ENCODE peak calls at places on chromosomes 7 and 10, in nine cellular contexts. T is adrenal gland, I is A549, L is IMR-90, A is heart left ventricle, D is suprapubic skin, U is right lobe of liver, V is sigmoid colon, O is stomach. S is an unnamed sample.

GRCh38 chr7:151871904-151872303 is 5.0 kb downstream of the PRKAG2 start:
- DNase-seq in T (no peak), I (peak), L (no peak), A (peak), D (no peak), U (no peak), V (no peak), O (no peak), S (no peak)

GRCh38 chr10:33398796-33399195 is 64.3 kb upstream of the NRP1 start:
- DNase-seq in T (no peak), I (no peak), L (no peak), A (no peak), D (no peak), U (no peak), V (no peak), O (no peak), S (no peak)

GRCh38 chr10:77357185-77357584 is 280.4 kb downstream of the KCNMA1 start:
- DNase-seq in T (no peak), I (no peak), L (no peak), A (no peak), D (no peak), U (no peak), V (no peak), O (no peak), S (no peak)

GRCh38 chr10:8568401-8568800 is 513.9 kb downstream of the GATA3 start:
- DNase-seq in T (no peak), I (no peak), L (no peak), A (no peak), D (no peak), U (no peak), V (no peak), O (peak), S (no peak)

GRCh38 chr10:79048639-79049550 is 19.9 kb upstream of the ZMIZ1 start:
- DNase-seq in T (peak), I (no peak), L (no peak), A (no peak), D (peak), U (peak), V (peak), O (no peak), S (no peak)

GRCh38 chr10:73871915-73872710 is 2.2 kb downstream of the CAMK2G start:
- DNase-seq in T (no peak), I (no peak), L (peak), A (no peak), D (no peak), U (no peak), V (peak), O (no peak), S (no peak)

GRCh38 chr7:44979481-44980392 is 922 bp upstream of the MYO1G start:
- DNase-seq in T (no peak), I (no peak), L (no peak), A (no peak), D (no peak), U (no peak), V (peak), O (no peak), S (no peak)

GRCh38 chr7:129387537-129387936 is 46.7 kb upstream of the STRIP2 start:
- DNase-seq in T (no peak), I (no peak), L (no peak), A (no peak), D (no peak), U (no peak), V (no peak), O (no peak), S (no peak)

GRCh38 chr10:96287392-96288105 is 16.2 kb upstream of the BLNK start:
- DNase-seq in T (no peak), I (no peak), L (no peak), A (no peak), D (no peak), U (no peak), V (no peak), O (peak), S (peak)

GRCh38 chr7:55476071-55476803 is 96.1 kb downstream of the VOPP1 start:
- DNase-seq in T (no peak), I (no peak), L (peak), A (no peak), D (no peak), U (no peak), V (no peak), O (no peak), S (no peak)

GRCh38 chr7:99195867-99196266 is 12.0 kb downstream of the KPNA7 start:
- DNase-seq in T (no peak), I (no peak), L (no peak), A (no peak), D (no peak), U (no peak), V (no peak), O (no peak), S (no peak)

GRCh38 chr10:6148251-6148691 is 54.5 kb upstream of the PFKFB3 start:
- DNase-seq in T (no peak), I (no peak), L (no peak), A (peak), D (no peak), U (no peak), V (no peak), O (no peak), S (no peak)

GRCh38 chr10:6145414-6145978 is 56.7 kb downstream of the RBM17 start:
- DNase-seq in T (no peak), I (no peak), L (no peak), A (no peak), D (no peak), U (no peak), V (no peak), O (no peak), S (no peak)

GRCh38 chr10:6144609-6145413 is 56.0 kb downstream of the RBM17 start:
- DNase-seq in T (peak), I (peak), L (peak), A (peak), D (peak), U (peak), V (peak), O (peak), S (peak)

GRCh38 chr10:6146921-6147320 is 55.8 kb upstream of the PFKFB3 start:
- DNase-seq in T (no peak), I (no peak), L (no peak), A (peak), D (no peak), U (no peak), V (no peak), O (no peak), S (no peak)

GRCh38 chr10:6145979-6146432 is 56.7 kb upstream of the PFKFB3 start:
- DNase-seq in T (no peak), I (no peak), L (no peak), A (no peak), D (no peak), U (no peak), V (no peak), O (no peak), S (no peak)
- H3K4me3 ChIP-seq in T (no peak), I (no peak), L (peak), A (peak), D (peak), U (peak), V (peak), O (peak), S (peak)

DNA sequence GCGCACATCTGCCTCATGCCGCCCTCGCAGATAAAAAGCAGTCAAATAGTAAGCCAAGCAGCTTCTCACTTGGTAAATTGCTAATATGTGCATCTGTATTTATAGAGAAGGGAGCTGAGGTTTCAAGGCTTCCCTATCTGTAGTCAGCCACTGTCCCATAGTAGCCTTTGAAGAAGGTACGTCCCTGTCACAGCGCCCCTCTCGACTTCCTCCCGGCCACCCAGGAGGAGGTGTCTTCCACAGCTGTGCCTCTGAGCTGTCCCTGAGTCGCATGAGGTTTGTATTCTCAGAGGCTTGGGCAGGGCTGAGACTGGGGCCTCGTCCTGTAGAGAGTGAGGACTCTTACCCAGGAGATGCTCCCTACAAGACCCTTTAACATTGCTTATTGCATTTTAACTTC is 49.0 kb downstream of the SPOCK2 start:
- DNase-seq in T (no peak), I (no peak), L (no peak), A (no peak), D (no peak), U (no peak), V (no peak), O (no peak), S (no peak)
- H3K27ac ChIP-seq in T (no peak), I (no peak), L (no peak), A (no peak), D (peak), U (no peak), V (no peak), O (no peak), S (no peak)

GRCh38 chr7:130940907-130941306 is 206.9 kb upstream of the KLF14 start:
- DNase-seq in T (no peak), I (no peak), L (no peak), A (no peak), D (no peak), U (no peak), V (no peak), O (no peak), S (no peak)

GRCh38 chr7:130941322-130942210 is 207.6 kb upstream of the KLF14 start:
- DNase-seq in T (peak), I (peak), L (peak), A (peak), D (no peak), U (peak), V (no peak), O (peak), S (peak)

GRCh38 chr7:130943981-130944380 is 210.0 kb upstream of the KLF14 start:
- DNase-seq in T (no peak), I (no peak), L (peak), A (no peak), D (no peak), U (no peak), V (no peak), O (no peak), S (no peak)

GRCh38 chr7:130943336-130943901 is 209.4 kb upstream of the KLF14 start:
- DNase-seq in T (no peak), I (peak), L (peak), A (no peak), D (no peak), U (no peak), V (no peak), O (no peak), S (no peak)

GRCh38 chr7:130942211-130942964 is 208.4 kb upstream of the KLF14 start:
- DNase-seq in T (peak), I (peak), L (peak), A (no peak), D (no peak), U (peak), V (no peak), O (peak), S (peak)
- TF ChIP-seq POLR2A in T (no peak), I (no peak), L (peak), A (no peak), D (peak), U (peak), V (no peak), O (no peak), S (peak)

DNA sequence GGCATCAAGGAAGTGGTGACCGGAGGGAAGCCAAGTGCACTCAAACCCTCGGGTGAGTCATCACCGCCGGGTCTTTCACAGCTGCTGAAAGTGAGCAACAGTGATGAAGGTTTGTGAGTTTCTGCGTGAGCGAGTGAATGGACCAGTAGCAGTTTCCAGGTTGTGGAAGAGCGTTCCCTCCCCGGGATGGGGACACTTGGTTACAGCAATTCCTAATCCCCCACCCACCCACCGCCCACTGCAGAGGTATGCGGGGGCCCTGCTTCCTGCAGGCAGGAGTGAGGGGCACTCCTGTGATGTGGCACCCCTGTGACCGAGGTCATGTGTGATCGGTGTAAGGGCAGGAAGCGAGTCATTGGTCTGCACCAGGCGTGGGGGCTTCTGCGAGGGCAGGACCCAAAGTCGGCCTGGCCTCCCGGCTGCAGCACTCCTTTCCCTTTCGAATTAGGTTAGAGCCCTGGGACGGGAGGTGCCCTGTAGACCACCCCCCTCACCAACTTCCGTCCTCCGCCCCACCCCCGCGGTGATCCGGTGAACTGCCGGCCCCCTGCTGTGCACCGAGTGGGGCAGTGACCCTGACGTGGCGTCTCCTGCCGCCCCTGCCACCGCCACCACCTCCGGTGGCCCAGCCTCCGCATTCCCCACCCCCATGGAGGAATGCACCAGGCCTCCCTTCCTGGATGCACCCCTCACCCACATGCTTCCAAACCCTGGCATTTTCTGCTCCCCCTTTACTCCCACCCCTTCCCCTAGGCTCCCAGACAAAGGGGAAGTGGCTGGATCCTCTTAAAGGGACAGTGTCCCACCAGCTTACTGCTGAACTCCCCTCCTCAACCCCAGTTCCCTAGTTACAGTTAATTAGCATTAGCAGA is 10.9 kb downstream of the LIMK1 start:
- DNase-seq in T (peak), I (peak), L (peak), A (peak), D (peak), U (peak), V (peak), O (peak), S (peak)
- H3K4me3 ChIP-seq in T (no peak), I (peak), L (peak), A (peak), D (peak), U (peak), V (peak), O (peak), S (peak)

GRCh38 chr7:30750010-30750409 is 1.9 kb upstream of the INMT start:
- DNase-seq in T (no peak), I (no peak), L (no peak), A (no peak), D (no peak), U (no peak), V (no peak), O (no peak), S (no peak)

GRCh38 chr7:30750574-30751256 is 1.2 kb upstream of the INMT start:
- DNase-seq in T (no peak), I (no peak), L (peak), A (peak), D (no peak), U (no peak), V (peak), O (no peak), S (peak)

GRCh38 chr7:30751696-30752273 is at the start of gene INMT:
- DNase-seq in T (peak), I (no peak), L (no peak), A (peak), D (no peak), U (no peak), V (no peak), O (no peak), S (peak)

GRCh38 chr7:30752484-30752883 is 549 bp downstream of the INMT start:
- DNase-seq in T (no peak), I (no peak), L (no peak), A (no peak), D (no peak), U (no peak), V (no peak), O (no peak), S (no peak)

DNA sequence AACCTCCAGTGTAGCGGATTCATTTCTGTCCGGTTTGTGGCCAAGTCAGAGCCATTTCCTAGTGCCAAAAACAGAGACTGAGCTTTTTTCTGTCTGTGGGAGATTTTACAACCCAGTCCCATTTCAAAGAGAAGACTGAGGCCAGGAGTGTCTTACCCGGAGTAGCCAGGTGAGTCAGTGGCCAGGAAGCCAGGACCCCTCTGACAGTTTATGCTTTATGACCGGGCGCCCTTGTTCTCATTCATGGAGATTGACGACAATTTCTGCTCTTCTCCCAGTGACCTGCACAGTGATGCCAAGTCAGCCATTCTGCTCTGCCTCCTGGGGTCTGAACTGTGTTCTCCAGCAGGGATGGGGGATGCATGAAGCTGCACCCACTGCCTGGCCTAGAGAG is 681 bp upstream of the INMT start:
- DNase-seq in T (no peak), I (no peak), L (no peak), A (no peak), D (no peak), U (no peak), V (no peak), O (no peak), S (no peak)
- H3K27ac ChIP-seq in T (peak), I (no peak), L (peak), A (peak), D (peak), U (peak), V (peak), O (peak), S (peak)

GRCh38 chr7:153396475-153396874 is 636.9 kb downstream of the ACTR3B start:
- DNase-seq in T (no peak), I (no peak), L (no peak), A (no peak), D (no peak), U (no peak), V (no peak), O (no peak), S (no peak)
- TF ChIP-seq POLR2A in T (no peak), I (no peak), L (no peak), A (no peak), D (no peak), U (no peak), V (no peak), O (no peak), S (no peak)

DNA sequence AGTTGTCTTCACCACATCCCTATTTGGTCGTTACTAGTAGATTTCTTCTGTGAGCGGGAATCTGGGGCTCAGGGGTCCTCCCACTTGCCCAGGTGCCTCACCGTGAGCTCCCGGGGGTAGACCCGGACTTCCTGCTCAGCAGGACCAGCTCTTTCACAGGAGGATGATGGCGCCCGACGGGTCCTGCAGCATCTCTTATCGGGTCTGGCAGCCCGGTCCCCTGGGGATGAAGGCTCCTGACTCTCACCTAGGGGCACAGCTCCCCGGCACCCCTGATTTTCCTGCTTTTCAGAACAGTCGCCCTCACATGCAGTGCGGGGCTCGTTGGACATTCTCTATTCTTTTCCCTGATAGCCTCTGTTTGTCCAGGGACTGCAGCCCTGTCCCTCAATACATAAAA is 33.0 kb upstream of the SHH start:
- DNase-seq in T (no peak), I (no peak), L (no peak), A (no peak), D (peak), U (no peak), V (peak), O (no peak), S (no peak)
- H3K4me3 ChIP-seq in T (no peak), I (no peak), L (no peak), A (no peak), D (no peak), U (no peak), V (no peak), O (no peak), S (no peak)

DNA sequence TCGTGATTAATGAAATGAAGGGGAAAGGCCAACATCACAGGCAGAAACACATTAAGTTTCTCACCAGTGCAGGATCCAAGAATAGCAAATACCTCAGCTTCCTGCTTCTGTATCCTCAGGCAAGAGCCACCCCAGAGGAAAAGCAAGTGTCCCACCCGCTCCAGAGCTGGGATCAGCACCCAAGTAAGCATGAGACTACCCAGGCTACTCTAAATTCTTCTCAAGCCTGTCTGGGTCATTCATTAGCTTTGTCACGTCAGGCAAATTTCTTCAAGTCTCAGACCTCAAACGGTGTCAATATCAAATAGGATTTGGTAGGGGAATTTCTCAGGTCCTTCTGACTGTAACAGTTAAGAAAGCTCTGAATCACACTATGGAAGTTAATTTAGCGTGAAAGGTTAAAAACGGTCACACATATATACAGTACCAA is 59.0 kb downstream of the GNA12 start:
- DNase-seq in T (no peak), I (no peak), L (peak), A (no peak), D (no peak), U (no peak), V (no peak), O (no peak), S (no peak)
- H3K27ac ChIP-seq in T (no peak), I (no peak), L (no peak), A (peak), D (no peak), U (no peak), V (peak), O (no peak), S (no peak)

GRCh38 chr10:116625845-116626244 is 5.1 kb downstream of the PNLIPRP2 start:
- DNase-seq in T (no peak), I (no peak), L (no peak), A (no peak), D (no peak), U (no peak), V (no peak), O (no peak), S (no peak)

GRCh38 chr10:116626815-116627214 is 6.1 kb downstream of the PNLIPRP2 start:
- DNase-seq in T (no peak), I (no peak), L (no peak), A (no peak), D (no peak), U (no peak), V (no peak), O (no peak), S (no peak)

GRCh38 chr10:116630020-116630419 is 9.3 kb downstream of the PNLIPRP2 start:
- DNase-seq in T (no peak), I (no peak), L (no peak), A (no peak), D (no peak), U (no peak), V (no peak), O (no peak), S (no peak)

GRCh38 chr10:116629340-116629739 is 8.6 kb downstream of the PNLIPRP2 start:
- DNase-seq in T (no peak), I (no peak), L (no peak), A (no peak), D (no peak), U (no peak), V (no peak), O (no peak), S (no peak)

GRCh38 chr10:116627386-116627933 is 6.7 kb downstream of the PNLIPRP2 start:
- DNase-seq in T (peak), I (peak), L (no peak), A (no peak), D (no peak), U (peak), V (no peak), O (peak), S (no peak)
- TF ChIP-seq POLR2A in T (no peak), I (no peak), L (no peak), A (no peak), D (no peak), U (no peak), V (no peak), O (no peak), S (no peak)

DNA sequence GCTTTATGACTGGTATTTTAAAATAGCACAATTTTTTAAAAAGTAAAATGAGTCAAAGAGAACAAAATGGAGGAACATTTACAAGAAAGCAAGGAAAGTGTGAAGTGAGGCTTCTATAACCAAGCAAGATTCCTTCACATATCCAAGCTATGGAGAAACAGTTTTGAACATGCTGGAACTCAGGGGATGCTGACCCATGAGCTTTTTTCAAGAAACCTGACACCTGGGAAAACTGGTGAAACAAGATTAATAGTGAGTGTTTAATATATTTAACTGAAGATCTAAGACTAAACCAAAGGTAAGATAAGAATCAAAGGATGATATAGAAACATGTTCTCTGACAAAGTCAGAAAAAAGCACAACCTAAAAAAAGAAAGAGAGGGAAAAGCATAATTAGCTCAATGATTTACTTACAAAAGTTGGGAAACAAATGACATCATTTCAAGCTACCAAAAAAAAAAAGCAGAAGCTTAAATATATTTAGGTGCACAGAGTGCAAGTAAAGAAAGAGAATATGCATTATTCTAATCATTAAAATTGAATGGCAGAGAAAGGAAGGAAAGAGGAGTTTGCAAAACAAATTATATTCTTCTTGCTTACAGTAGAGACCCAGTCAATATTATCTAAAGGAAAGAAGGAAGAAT is 24.9 kb downstream of the C7orf25 start:
- DNase-seq in T (no peak), I (no peak), L (no peak), A (no peak), D (no peak), U (no peak), V (no peak), O (no peak), S (no peak)
- H3K4me3 ChIP-seq in T (no peak), I (no peak), L (no peak), A (no peak), D (no peak), U (no peak), V (no peak), O (no peak), S (no peak)

S was measured in prostate gland.